ENCODE peak calls at places on chromosomes 11 and 22, in ten cellular contexts. One of them, this sample, is unnamed.

GRCh38 chr11:68658661-68659060 is 25.7 kb upstream of the GAL start:
- DNase-seq in small intestine: no peak
- DNase-seq in thyroid gland: peak; percentile 17
- DNase-seq in kidney: no peak
- DNase-seq in right atrium auricular region: no peak
- DNase-seq in activated CD8-positive, alpha-beta memory T cell treated with anti-CD3 and anti-CD28 coated beads for 24 hours: no peak
- DNase-seq in Peyer's patch: no peak
- DNase-seq in cardiac septum: peak; percentile 14
- DNase-seq in activated CD4-positive, alpha-beta T cell treated with anti-CD3 and anti-CD28 coated beads, Interleukin-2, amount 50 U/mL, for 1 hour: no peak
- DNase-seq in HT-29: no peak
- DNase-seq in this sample: no peak

GRCh38 chr22:36328635-36329216 is 59.0 kb downstream of the MYH9 start:
- DNase-seq in cardiac septum: peak; percentile 85
- DNase-seq in thyroid gland: peak; percentile 97
- DNase-seq in kidney: peak; percentile 95
- DNase-seq in right atrium auricular region: peak; percentile 91
- DNase-seq in Peyer's patch: peak; percentile 74
- DNase-seq in small intestine: peak; percentile 20
- DNase-seq in activated CD8-positive, alpha-beta memory T cell treated with anti-CD3 and anti-CD28 coated beads for 24 hours: peak; percentile 81
- DNase-seq in activated CD4-positive, alpha-beta T cell treated with anti-CD3 and anti-CD28 coated beads, Interleukin-2, amount 50 U/mL, for 1 hour: peak; percentile 27
- DNase-seq in HT-29: no peak
- DNase-seq in this sample: no peak

GRCh38 chr22:41576877-41577276 is 12.8 kb downstream of the PMM1 start:
- DNase-seq in thyroid gland: peak; percentile 14
- DNase-seq in kidney: no peak
- DNase-seq in activated CD4-positive, alpha-beta T cell treated with anti-CD3 and anti-CD28 coated beads, Interleukin-2, amount 50 U/mL, for 1 hour: peak; percentile 14
- DNase-seq in Peyer's patch: no peak
- DNase-seq in HT-29: peak; percentile 78
- DNase-seq in small intestine: peak; percentile 60
- DNase-seq in right atrium auricular region: no peak
- DNase-seq in activated CD8-positive, alpha-beta memory T cell treated with anti-CD3 and anti-CD28 coated beads for 24 hours: no peak
- DNase-seq in cardiac septum: no peak
- DNase-seq in this sample: no peak

GRCh38 chr11:17531818-17532131 is 12.4 kb downstream of the USH1C start:
- DNase-seq in cardiac septum: no peak
- DNase-seq in right atrium auricular region: no peak
- DNase-seq in Peyer's patch: no peak
- DNase-seq in small intestine: peak; percentile 84
- DNase-seq in thyroid gland: no peak
- DNase-seq in activated CD4-positive, alpha-beta T cell treated with anti-CD3 and anti-CD28 coated beads, Interleukin-2, amount 50 U/mL, for 1 hour: no peak
- DNase-seq in kidney: no peak
- DNase-seq in HT-29: no peak
- DNase-seq in activated CD8-positive, alpha-beta memory T cell treated with anti-CD3 and anti-CD28 coated beads for 24 hours: no peak
- DNase-seq in this sample: no peak

GRCh38 chr22:48237466-48237865 is 1475.0 kb downstream of the TBC1D22A start:
- DNase-seq in activated CD4-positive, alpha-beta T cell treated with anti-CD3 and anti-CD28 coated beads, Interleukin-2, amount 50 U/mL, for 1 hour: no peak
- DNase-seq in thyroid gland: no peak
- DNase-seq in right atrium auricular region: peak; percentile 13
- DNase-seq in kidney: no peak
- DNase-seq in small intestine: no peak
- DNase-seq in activated CD8-positive, alpha-beta memory T cell treated with anti-CD3 and anti-CD28 coated beads for 24 hours: no peak
- DNase-seq in HT-29: no peak
- DNase-seq in cardiac septum: peak; percentile 73
- DNase-seq in Peyer's patch: no peak
- DNase-seq in this sample: no peak

GRCh38 chr11:124670732-124671131 is 2.8 kb downstream of the SIAE start:
- DNase-seq in activated CD4-positive, alpha-beta T cell treated with anti-CD3 and anti-CD28 coated beads, Interleukin-2, amount 50 U/mL, for 1 hour: peak; percentile 49
- DNase-seq in right atrium auricular region: no peak
- DNase-seq in thyroid gland: no peak
- DNase-seq in activated CD8-positive, alpha-beta memory T cell treated with anti-CD3 and anti-CD28 coated beads for 24 hours: no peak
- DNase-seq in kidney: no peak
- DNase-seq in Peyer's patch: no peak
- DNase-seq in cardiac septum: no peak
- DNase-seq in small intestine: no peak
- DNase-seq in HT-29: no peak
- DNase-seq in this sample: no peak

GRCh38 chr11:45412033-45412432 is 125.9 kb upstream of the SYT13 start:
- DNase-seq in cardiac septum: peak; percentile 22
- DNase-seq in Peyer's patch: no peak
- DNase-seq in activated CD4-positive, alpha-beta T cell treated with anti-CD3 and anti-CD28 coated beads, Interleukin-2, amount 50 U/mL, for 1 hour: no peak
- DNase-seq in thyroid gland: no peak
- DNase-seq in HT-29: no peak
- DNase-seq in kidney: no peak
- DNase-seq in activated CD8-positive, alpha-beta memory T cell treated with anti-CD3 and anti-CD28 coated beads for 24 hours: no peak
- DNase-seq in right atrium auricular region: no peak
- DNase-seq in small intestine: no peak
- DNase-seq in this sample: no peak

GRCh38 chr11:59368238-59369022 is 9.7 kb downstream of the OR5AN1 start:
- DNase-seq in cardiac septum: no peak
- DNase-seq in thyroid gland: no peak
- DNase-seq in small intestine: no peak
- DNase-seq in activated CD8-positive, alpha-beta memory T cell treated with anti-CD3 and anti-CD28 coated beads for 24 hours: no peak
- DNase-seq in kidney: no peak
- DNase-seq in HT-29: no peak
- DNase-seq in right atrium auricular region: no peak
- DNase-seq in Peyer's patch: peak; percentile 50
- DNase-seq in activated CD4-positive, alpha-beta T cell treated with anti-CD3 and anti-CD28 coated beads, Interleukin-2, amount 50 U/mL, for 1 hour: no peak
- DNase-seq in this sample: no peak

GRCh38 chr11:65355013-65355775 is 643 bp downstream of the TIGD3 start:
- DNase-seq in thyroid gland: peak; percentile 35
- DNase-seq in small intestine: peak; percentile 51
- DNase-seq in activated CD4-positive, alpha-beta T cell treated with anti-CD3 and anti-CD28 coated beads, Interleukin-2, amount 50 U/mL, for 1 hour: peak; percentile 59
- DNase-seq in kidney: peak; percentile 83
- DNase-seq in HT-29: peak; percentile 51
- DNase-seq in Peyer's patch: peak; percentile 79
- DNase-seq in right atrium auricular region: no peak
- DNase-seq in activated CD8-positive, alpha-beta memory T cell treated with anti-CD3 and anti-CD28 coated beads for 24 hours: peak; percentile 76
- DNase-seq in cardiac septum: no peak
- DNase-seq in this sample: no peak

GRCh38 chr11:12811861-12812260 is 137.6 kb downstream of the TEAD1 start:
- DNase-seq in cardiac septum: no peak
- DNase-seq in right atrium auricular region: no peak
- DNase-seq in HT-29: no peak
- DNase-seq in Peyer's patch: no peak
- DNase-seq in small intestine: no peak
- DNase-seq in activated CD4-positive, alpha-beta T cell treated with anti-CD3 and anti-CD28 coated beads, Interleukin-2, amount 50 U/mL, for 1 hour: no peak
- DNase-seq in thyroid gland: no peak
- DNase-seq in kidney: no peak
- DNase-seq in activated CD8-positive, alpha-beta memory T cell treated with anti-CD3 and anti-CD28 coated beads for 24 hours: no peak
- DNase-seq in this sample: no peak

GRCh38 chr11:31779268-31779879 is 31.7 kb downstream of the PAX6 start:
- DNase-seq in cardiac septum: no peak
- DNase-seq in activated CD8-positive, alpha-beta memory T cell treated with anti-CD3 and anti-CD28 coated beads for 24 hours: no peak
- DNase-seq in HT-29: no peak
- DNase-seq in Peyer's patch: no peak
- DNase-seq in right atrium auricular region: no peak
- DNase-seq in activated CD4-positive, alpha-beta T cell treated with anti-CD3 and anti-CD28 coated beads, Interleukin-2, amount 50 U/mL, for 1 hour: no peak
- DNase-seq in kidney: no peak
- DNase-seq in thyroid gland: no peak
- DNase-seq in small intestine: no peak
- DNase-seq in this sample: no peak

GRCh38 chr22:36302439-36303114 is 49.6 kb downstream of the APOL1 start:
- DNase-seq in kidney: no peak
- DNase-seq in thyroid gland: no peak
- DNase-seq in right atrium auricular region: no peak
- DNase-seq in HT-29: no peak
- DNase-seq in activated CD8-positive, alpha-beta memory T cell treated with anti-CD3 and anti-CD28 coated beads for 24 hours: no peak
- DNase-seq in small intestine: no peak
- DNase-seq in cardiac septum: no peak
- DNase-seq in Peyer's patch: no peak
- DNase-seq in activated CD4-positive, alpha-beta T cell treated with anti-CD3 and anti-CD28 coated beads, Interleukin-2, amount 50 U/mL, for 1 hour: no peak
- DNase-seq in this sample: no peak

GRCh38 chr11:2975594-2975993 is 16.5 kb downstream of the NAP1L4 start:
- DNase-seq in small intestine: peak; percentile 46
- DNase-seq in activated CD4-positive, alpha-beta T cell treated with anti-CD3 and anti-CD28 coated beads, Interleukin-2, amount 50 U/mL, for 1 hour: peak; percentile 46
- DNase-seq in right atrium auricular region: no peak
- DNase-seq in activated CD8-positive, alpha-beta memory T cell treated with anti-CD3 and anti-CD28 coated beads for 24 hours: peak; percentile 66
- DNase-seq in HT-29: peak; percentile 59
- DNase-seq in Peyer's patch: no peak
- DNase-seq in cardiac septum: no peak
- DNase-seq in thyroid gland: no peak
- DNase-seq in kidney: no peak
- DNase-seq in this sample: no peak

GRCh38 chr11:119195680-119196079 is 10.4 kb downstream of the NHERF4 start:
- DNase-seq in HT-29: peak; percentile 43
- DNase-seq in activated CD4-positive, alpha-beta T cell treated with anti-CD3 and anti-CD28 coated beads, Interleukin-2, amount 50 U/mL, for 1 hour: no peak
- DNase-seq in cardiac septum: peak; percentile 69
- DNase-seq in small intestine: peak; percentile 80
- DNase-seq in activated CD8-positive, alpha-beta memory T cell treated with anti-CD3 and anti-CD28 coated beads for 24 hours: no peak
- DNase-seq in right atrium auricular region: no peak
- DNase-seq in kidney: no peak
- DNase-seq in thyroid gland: peak; percentile 58
- DNase-seq in Peyer's patch: no peak
- DNase-seq in this sample: no peak

GRCh38 chr11:65541093-65542010 is 16.5 kb downstream of the SCYL1 start:
- DNase-seq in thyroid gland: peak; percentile 46
- DNase-seq in HT-29: peak; percentile 62
- DNase-seq in Peyer's patch: no peak
- DNase-seq in activated CD8-positive, alpha-beta memory T cell treated with anti-CD3 and anti-CD28 coated beads for 24 hours: no peak
- DNase-seq in small intestine: no peak
- DNase-seq in activated CD4-positive, alpha-beta T cell treated with anti-CD3 and anti-CD28 coated beads, Interleukin-2, amount 50 U/mL, for 1 hour: no peak
- DNase-seq in kidney: no peak
- DNase-seq in cardiac septum: no peak
- DNase-seq in right atrium auricular region: no peak
- DNase-seq in this sample: no peak

GRCh38 chr11:91686700-91687099 is 537.9 kb upstream of the FAT3 start:
- DNase-seq in HT-29: no peak
- DNase-seq in right atrium auricular region: no peak
- DNase-seq in cardiac septum: no peak
- DNase-seq in kidney: no peak
- DNase-seq in activated CD8-positive, alpha-beta memory T cell treated with anti-CD3 and anti-CD28 coated beads for 24 hours: no peak
- DNase-seq in activated CD4-positive, alpha-beta T cell treated with anti-CD3 and anti-CD28 coated beads, Interleukin-2, amount 50 U/mL, for 1 hour: no peak
- DNase-seq in small intestine: no peak
- DNase-seq in thyroid gland: no peak
- DNase-seq in Peyer's patch: no peak
- DNase-seq in this sample: no peak

GRCh38 chr22:49649166-49649565 is 178.5 kb downstream of the BRD1 start:
- DNase-seq in thyroid gland: no peak
- DNase-seq in cardiac septum: no peak
- DNase-seq in right atrium auricular region: no peak
- DNase-seq in kidney: no peak
- DNase-seq in Peyer's patch: no peak
- DNase-seq in activated CD4-positive, alpha-beta T cell treated with anti-CD3 and anti-CD28 coated beads, Interleukin-2, amount 50 U/mL, for 1 hour: no peak
- DNase-seq in activated CD8-positive, alpha-beta memory T cell treated with anti-CD3 and anti-CD28 coated beads for 24 hours: no peak
- DNase-seq in HT-29: no peak
- DNase-seq in small intestine: no peak
- DNase-seq in this sample: no peak

GRCh38 chr22:49994361-49995058 is 18.1 kb downstream of the IL17REL start:
- DNase-seq in Peyer's patch: no peak
- DNase-seq in activated CD4-positive, alpha-beta T cell treated with anti-CD3 and anti-CD28 coated beads, Interleukin-2, amount 50 U/mL, for 1 hour: no peak
- DNase-seq in activated CD8-positive, alpha-beta memory T cell treated with anti-CD3 and anti-CD28 coated beads for 24 hours: no peak
- DNase-seq in right atrium auricular region: no peak
- DNase-seq in small intestine: no peak
- DNase-seq in HT-29: no peak
- DNase-seq in thyroid gland: no peak
- DNase-seq in cardiac septum: peak; percentile 62
- DNase-seq in kidney: no peak
- DNase-seq in this sample: no peak

GRCh38 chr22:35986085-35986484 is 42.5 kb downstream of the RBFOX2 start:
- DNase-seq in Peyer's patch: no peak
- DNase-seq in activated CD4-positive, alpha-beta T cell treated with anti-CD3 and anti-CD28 coated beads, Interleukin-2, amount 50 U/mL, for 1 hour: no peak
- DNase-seq in kidney: no peak
- DNase-seq in HT-29: no peak
- DNase-seq in small intestine: no peak
- DNase-seq in cardiac septum: no peak
- DNase-seq in activated CD8-positive, alpha-beta memory T cell treated with anti-CD3 and anti-CD28 coated beads for 24 hours: no peak
- DNase-seq in right atrium auricular region: no peak
- DNase-seq in thyroid gland: no peak
- DNase-seq in this sample: no peak

GRCh38 chr11:22869325-22869724 is 9.1 kb upstream of the CCDC179 start:
- DNase-seq in kidney: no peak
- DNase-seq in activated CD4-positive, alpha-beta T cell treated with anti-CD3 and anti-CD28 coated beads, Interleukin-2, amount 50 U/mL, for 1 hour: no peak
- DNase-seq in Peyer's patch: no peak
- DNase-seq in small intestine: no peak
- DNase-seq in activated CD8-positive, alpha-beta memory T cell treated with anti-CD3 and anti-CD28 coated beads for 24 hours: no peak
- DNase-seq in HT-29: no peak
- DNase-seq in cardiac septum: no peak
- DNase-seq in right atrium auricular region: no peak
- DNase-seq in thyroid gland: no peak
- DNase-seq in this sample: no peak

GRCh38 chr11:114163830-114164401 is 104.4 kb downstream of the ZBTB16 start:
- DNase-seq in right atrium auricular region: peak; percentile 85
- DNase-seq in HT-29: no peak
- DNase-seq in Peyer's patch: no peak
- DNase-seq in activated CD4-positive, alpha-beta T cell treated with anti-CD3 and anti-CD28 coated beads, Interleukin-2, amount 50 U/mL, for 1 hour: no peak
- DNase-seq in activated CD8-positive, alpha-beta memory T cell treated with anti-CD3 and anti-CD28 coated beads for 24 hours: no peak
- DNase-seq in small intestine: no peak
- DNase-seq in cardiac septum: no peak
- DNase-seq in kidney: no peak
- DNase-seq in thyroid gland: no peak
- DNase-seq in this sample: no peak

GRCh38 chr11:123977731-123978347 is at the start of gene OR10S1:
- DNase-seq in activated CD4-positive, alpha-beta T cell treated with anti-CD3 and anti-CD28 coated beads, Interleukin-2, amount 50 U/mL, for 1 hour: no peak
- DNase-seq in thyroid gland: no peak
- DNase-seq in activated CD8-positive, alpha-beta memory T cell treated with anti-CD3 and anti-CD28 coated beads for 24 hours: no peak
- DNase-seq in HT-29: no peak
- DNase-seq in Peyer's patch: no peak
- DNase-seq in kidney: no peak
- DNase-seq in small intestine: no peak
- DNase-seq in right atrium auricular region: no peak
- DNase-seq in cardiac septum: no peak
- DNase-seq in this sample: no peak

GRCh38 chr11:16001899-16002426 is 354.4 kb downstream of the SOX6 start:
- DNase-seq in small intestine: peak; percentile 82
- DNase-seq in Peyer's patch: no peak
- DNase-seq in activated CD8-positive, alpha-beta memory T cell treated with anti-CD3 and anti-CD28 coated beads for 24 hours: no peak
- DNase-seq in activated CD4-positive, alpha-beta T cell treated with anti-CD3 and anti-CD28 coated beads, Interleukin-2, amount 50 U/mL, for 1 hour: no peak
- DNase-seq in thyroid gland: no peak
- DNase-seq in kidney: no peak
- DNase-seq in cardiac septum: no peak
- DNase-seq in HT-29: peak; percentile 97
- DNase-seq in right atrium auricular region: no peak
- DNase-seq in this sample: no peak

GRCh38 chr11:103051986-103052385 is 40.0 kb downstream of the DCUN1D5 start:
- DNase-seq in activated CD4-positive, alpha-beta T cell treated with anti-CD3 and anti-CD28 coated beads, Interleukin-2, amount 50 U/mL, for 1 hour: no peak
- DNase-seq in activated CD8-positive, alpha-beta memory T cell treated with anti-CD3 and anti-CD28 coated beads for 24 hours: no peak
- DNase-seq in HT-29: no peak
- DNase-seq in cardiac septum: no peak
- DNase-seq in right atrium auricular region: no peak
- DNase-seq in kidney: no peak
- DNase-seq in small intestine: no peak
- DNase-seq in thyroid gland: no peak
- DNase-seq in Peyer's patch: no peak
- DNase-seq in this sample: no peak

GRCh38 chr11:47786373-47786772 is 19.2 kb upstream of the FNBP4 start:
- DNase-seq in activated CD4-positive, alpha-beta T cell treated with anti-CD3 and anti-CD28 coated beads, Interleukin-2, amount 50 U/mL, for 1 hour: no peak
- DNase-seq in kidney: no peak
- DNase-seq in thyroid gland: peak; percentile 19
- DNase-seq in right atrium auricular region: peak; percentile 66
- DNase-seq in HT-29: no peak
- DNase-seq in cardiac septum: no peak
- DNase-seq in Peyer's patch: no peak
- DNase-seq in activated CD8-positive, alpha-beta memory T cell treated with anti-CD3 and anti-CD28 coated beads for 24 hours: no peak
- DNase-seq in small intestine: no peak
- DNase-seq in this sample: no peak

GRCh38 chr11:65636108-65636809 is 1.6 kb upstream of the SIPA1 start:
- DNase-seq in HT-29: no peak
- DNase-seq in kidney: peak; percentile 76
- DNase-seq in activated CD4-positive, alpha-beta T cell treated with anti-CD3 and anti-CD28 coated beads, Interleukin-2, amount 50 U/mL, for 1 hour: no peak
- DNase-seq in right atrium auricular region: no peak
- DNase-seq in small intestine: no peak
- DNase-seq in cardiac septum: no peak
- DNase-seq in Peyer's patch: no peak
- DNase-seq in thyroid gland: no peak
- DNase-seq in activated CD8-positive, alpha-beta memory T cell treated with anti-CD3 and anti-CD28 coated beads for 24 hours: no peak
- DNase-seq in this sample: no peak

GRCh38 chr11:86669424-86669823 is 3.0 kb downstream of the ME3 start:
- DNase-seq in thyroid gland: no peak
- DNase-seq in kidney: no peak
- DNase-seq in small intestine: no peak
- DNase-seq in HT-29: no peak
- DNase-seq in cardiac septum: no peak
- DNase-seq in Peyer's patch: no peak
- DNase-seq in activated CD4-positive, alpha-beta T cell treated with anti-CD3 and anti-CD28 coated beads, Interleukin-2, amount 50 U/mL, for 1 hour: no peak
- DNase-seq in activated CD8-positive, alpha-beta memory T cell treated with anti-CD3 and anti-CD28 coated beads for 24 hours: no peak
- DNase-seq in right atrium auricular region: no peak
- DNase-seq in this sample: no peak

GRCh38 chr11:121614661-121615240 is 162.0 kb upstream of the SORL1-AS1 start:
- DNase-seq in small intestine: no peak
- DNase-seq in activated CD8-positive, alpha-beta memory T cell treated with anti-CD3 and anti-CD28 coated beads for 24 hours: no peak
- DNase-seq in HT-29: no peak
- DNase-seq in Peyer's patch: no peak
- DNase-seq in thyroid gland: no peak
- DNase-seq in kidney: no peak
- DNase-seq in right atrium auricular region: no peak
- DNase-seq in activated CD4-positive, alpha-beta T cell treated with anti-CD3 and anti-CD28 coated beads, Interleukin-2, amount 50 U/mL, for 1 hour: no peak
- DNase-seq in cardiac septum: no peak
- DNase-seq in this sample: no peak

This sample was measured in esophagus squamous epithelium.